ENCODE peak calls at places on chromosomes 5 and 9, in six cellular contexts. P is RWPE1, T is left lung, Q is uterus, S is HFFc6, U is WERI-Rb-1. Z is an unnamed sample.

GRCh38 chr5:136062563-136063274 is 33.9 kb downstream of the TGFBI start:
- DNase-seq in P (peak; percentile 59), T (no peak), Q (no peak), S (peak; percentile 57), U (peak; percentile 62), Z (no peak)

GRCh38 chr9:136363606-136364368 is at the start of gene DNLZ:
- DNase-seq in P (peak; percentile 94), T (peak; percentile 83), Q (peak; percentile 85), S (peak; percentile 59), U (peak; percentile 77), Z (peak; percentile 79)

GRCh38 chr5:135240781-135241360 is 158.2 kb downstream of the MACROH2A1 start:
- DNase-seq in P (no peak), T (no peak), Q (peak; percentile 6), S (no peak), U (peak; percentile 2), Z (no peak)

GRCh38 chr9:72477862-72478564 is 43.4 kb upstream of the TMC1 start:
- DNase-seq in P (peak; percentile 92), T (no peak), Q (no peak), S (peak; percentile 65), U (no peak), Z (no peak)

GRCh38 chr9:86027767-86028166 is 71.6 kb downstream of the GOLM1 start:
- DNase-seq in P (no peak), T (no peak), Q (no peak), S (no peak), U (no peak), Z (no peak)

GRCh38 chr5:30849801-30850370 is 343.6 kb upstream of the CDH6 start:
- DNase-seq in P (peak; percentile 2), T (no peak), Q (no peak), S (no peak), U (no peak), Z (no peak)

GRCh38 chr5:35593338-35593737 is 24.3 kb upstream of the SPEF2 start:
- DNase-seq in P (no peak), T (no peak), Q (no peak), S (no peak), U (no peak), Z (no peak)

GRCh38 chr5:74040065-74040551 is 414.1 kb downstream of the ARHGEF28 start:
- DNase-seq in P (no peak), T (no peak), Q (no peak), S (peak; percentile 77), U (peak; percentile 79), Z (no peak)

GRCh38 chr9:127237801-127238200 is 26.8 kb upstream of the GARNL3 start:
- DNase-seq in P (no peak), T (no peak), Q (no peak), S (no peak), U (no peak), Z (no peak)

GRCh38 chr9:90300901-90301688 is 341.5 kb downstream of the DIRAS2 start:
- DNase-seq in P (peak; percentile 96), T (no peak), Q (peak; percentile 18), S (peak; percentile 75), U (peak; percentile 35), Z (no peak)

GRCh38 chr9:14419302-14419937 is 105.5 kb upstream of the NFIB start:
- DNase-seq in P (no peak), T (no peak), Q (no peak), S (no peak), U (no peak), Z (no peak)

GRCh38 chr5:57693488-57694305 is 211.1 kb upstream of the ACTBL2 start:
- DNase-seq in P (peak; percentile 47), T (no peak), Q (no peak), S (no peak), U (no peak), Z (no peak)

GRCh38 chr9:96071245-96072124 is 196.0 kb downstream of the ERCC6L2 start:
- DNase-seq in P (peak; percentile 66), T (no peak), Q (no peak), S (peak; percentile 47), U (peak; percentile 70), Z (no peak)

GRCh38 chr9:14027114-14027812 is 286.7 kb downstream of the NFIB start:
- DNase-seq in P (no peak), T (peak; percentile 49), Q (no peak), S (no peak), U (no peak), Z (no peak)

GRCh38 chr5:129507527-129507926 is 47.4 kb downstream of the ADAMTS19 start:
- DNase-seq in P (no peak), T (no peak), Q (no peak), S (no peak), U (no peak), Z (no peak)

GRCh38 chr5:40547557-40547956 is 132.2 kb upstream of the PTGER4 start:
- DNase-seq in P (no peak), T (no peak), Q (no peak), S (no peak), U (no peak), Z (no peak)

GRCh38 chr9:73219985-73220626 is 68.4 kb downstream of the ANXA1 start:
- DNase-seq in P (peak; percentile 45), T (no peak), Q (no peak), S (peak; percentile 22), U (no peak), Z (peak; percentile 93)

GRCh38 chr5:142769251-142769792 is 855 bp upstream of the ARHGAP26 start:
- DNase-seq in P (no peak), T (no peak), Q (no peak), S (no peak), U (peak; percentile 8), Z (no peak)

GRCh38 chr9:70411141-70411929 is 3.1 kb downstream of the KLF9 start:
- DNase-seq in P (peak; percentile 76), T (peak; percentile 50), Q (peak; percentile 60), S (peak; percentile 25), U (no peak), Z (no peak)

GRCh38 chr9:13013976-13014375 is 239.2 kb downstream of the LURAP1L start:
- DNase-seq in P (no peak), T (no peak), Q (no peak), S (no peak), U (no peak), Z (no peak)

GRCh38 chr5:107517185-107517868 is 153.4 kb downstream of the EFNA5 start:
- DNase-seq in P (no peak), T (no peak), Q (no peak), S (no peak), U (no peak), Z (no peak)

GRCh38 chr5:99068944-99069650 is 140.3 kb upstream of the CHD1 start:
- DNase-seq in P (no peak), T (no peak), Q (no peak), S (no peak), U (no peak), Z (no peak)

GRCh38 chr9:11618241-11618805 is 1005.5 kb upstream of the PTPRD start:
- DNase-seq in P (no peak), T (no peak), Q (no peak), S (no peak), U (no peak), Z (peak; percentile 42)

GRCh38 chr5:136518814-136519213 is 153.5 kb upstream of the TRPC7 start:
- DNase-seq in P (peak; percentile 20), T (no peak), Q (no peak), S (peak; percentile 6), U (peak; percentile 16), Z (no peak)

GRCh38 chr5:313265-313664 is 8.2 kb upstream of the AHRR start:
- DNase-seq in P (no peak), T (no peak), Q (no peak), S (no peak), U (no peak), Z (no peak)

GRCh38 chr9:129981180-129981907 is 61.6 kb downstream of the FNBP1 start:
- DNase-seq in P (no peak), T (peak; percentile 71), Q (no peak), S (no peak), U (no peak), Z (no peak)

GRCh38 chr9:100440071-100440470 is 13.1 kb downstream of the MSANTD3 start:
- DNase-seq in P (no peak), T (no peak), Q (no peak), S (peak; percentile 38), U (no peak), Z (no peak)

GRCh38 chr5:154857534-154858250 is 735 bp upstream of the CNOT8 start:
- DNase-seq in P (peak; percentile 96), T (peak; percentile 97), Q (peak; percentile 97), S (peak; percentile 96), U (peak; percentile 95), Z (peak; percentile 90)
- TF ChIP-seq CTCF in P (no peak), T (no peak), Q (no peak), S (peak; percentile 31), U (no peak), Z (no peak)

DNA sequence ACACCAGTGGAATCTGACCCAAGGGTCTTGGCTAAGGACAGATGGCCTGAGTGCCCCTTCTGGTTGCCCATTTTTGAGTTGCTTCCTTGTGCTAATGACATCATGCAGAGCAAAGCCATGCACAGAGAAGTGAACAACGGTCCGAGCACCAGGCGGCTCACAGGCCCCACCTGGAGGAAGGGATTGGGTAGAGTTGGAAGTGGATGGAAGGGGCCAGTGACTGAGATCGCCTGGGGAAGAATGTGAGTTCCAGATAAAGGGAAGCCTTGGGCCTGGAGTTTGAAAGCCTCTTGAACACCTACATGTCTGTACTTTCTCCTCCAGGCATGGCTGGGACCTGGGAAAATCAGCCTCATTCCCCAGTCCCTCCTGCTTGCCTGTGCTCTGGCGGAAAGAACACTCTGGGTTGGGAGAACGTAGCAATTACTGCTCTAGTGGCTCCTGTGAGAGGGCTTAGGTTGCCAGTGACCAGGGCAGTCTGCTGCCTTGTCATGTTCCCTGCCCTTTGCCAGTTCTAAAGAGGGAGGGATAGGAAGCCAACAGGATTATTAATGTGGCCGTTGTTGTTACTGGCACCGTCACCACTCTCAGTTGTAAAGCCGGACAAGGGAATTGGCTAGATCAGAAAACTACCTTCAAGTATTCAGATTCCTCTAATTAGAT is 62.5 kb upstream of the PTPN3 start:
- DNase-seq in P (no peak), T (no peak), Q (no peak), S (no peak), U (peak; percentile 38), Z (no peak)
- TF ChIP-seq CTCF in P (no peak), T (no peak), Q (no peak), S (peak; percentile 26), U (peak; percentile 64), Z (no peak)

GRCh38 chr9:27535701-27536118 is 6.1 kb upstream of the MOB3B start:
- DNase-seq in P (no peak), T (peak; percentile 39), Q (no peak), S (no peak), U (no peak), Z (no peak)
- TF ChIP-seq CTCF in P (no peak), T (no peak), Q (no peak), S (peak; percentile 28), U (no peak), Z (no peak)

GRCh38 chr5:61139931-61140330 is 22.3 kb downstream of the SMIM15 start:
- DNase-seq in P (no peak), T (no peak), Q (no peak), S (no peak), U (no peak), Z (no peak)

DNA sequence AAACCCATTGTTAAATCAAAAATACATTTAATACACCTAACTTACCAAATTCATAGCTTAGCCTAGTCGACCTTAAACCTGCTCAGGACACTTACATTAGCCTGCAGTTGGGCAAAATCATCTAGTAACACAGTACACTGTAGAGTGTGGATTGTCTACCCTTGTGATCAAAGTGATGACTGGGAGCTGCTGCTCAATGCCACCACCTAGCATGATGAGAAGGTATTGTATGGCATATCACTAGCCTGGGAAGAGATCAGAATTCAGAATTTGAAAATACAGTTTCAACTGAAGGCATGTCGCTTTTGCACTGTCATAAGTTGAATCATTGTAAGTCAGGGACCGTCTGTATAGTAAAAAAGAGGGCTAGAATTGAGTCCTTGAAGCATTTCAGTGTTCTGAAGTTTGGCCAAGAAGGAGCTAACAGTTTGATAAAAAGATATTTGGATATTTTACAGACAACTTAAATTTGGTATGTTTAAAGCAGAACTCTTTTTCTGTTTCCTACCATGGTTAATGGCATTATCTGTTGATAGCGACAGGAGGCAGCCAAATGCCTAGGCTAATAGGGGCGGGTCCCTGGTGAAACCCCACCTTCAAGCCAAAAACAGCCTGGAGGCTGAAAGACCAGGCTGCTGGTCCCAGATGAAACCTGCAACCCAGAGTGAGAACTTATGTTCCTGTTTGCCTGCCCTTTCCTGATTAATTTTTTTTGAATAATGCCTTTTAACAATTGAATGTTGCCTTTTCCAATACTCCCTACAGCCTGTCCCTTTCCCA is 23.0 kb downstream of the SMIM15 start:
- DNase-seq in P (no peak), T (no peak), Q (no peak), S (no peak), U (no peak), Z (no peak)
- TF ChIP-seq CTCF in P (no peak), T (no peak), Q (no peak), S (peak; percentile 64), U (no peak), Z (no peak)